ENCODE peak calls at places on chromosomes 13 and 19, in four cellular contexts. One of them, this sample, is unnamed.

GRCh38 chr19:5480427-5480836 is 25.2 kb downstream of the ZNRF4 start:
- DNase-seq in vagina: no peak
- DNase-seq in thoracic aorta: no peak
- DNase-seq in cardiac muscle cell: peak; percentile 27
- DNase-seq in this sample: peak; percentile 12

GRCh38 chr19:13790354-13790753 is 4.9 kb upstream of the ZSWIM4 start:
- DNase-seq in cardiac muscle cell: no peak
- DNase-seq in vagina: no peak
- DNase-seq in thoracic aorta: no peak
- DNase-seq in this sample: no peak

GRCh38 chr13:79913141-79913827 is 427.6 kb downstream of the SPRY2 start:
- DNase-seq in cardiac muscle cell: no peak
- DNase-seq in vagina: no peak
- DNase-seq in thoracic aorta: no peak
- DNase-seq in this sample: no peak

GRCh38 chr13:20416223-20416622 is 109.4 kb downstream of the CRYL1 start:
- DNase-seq in cardiac muscle cell: no peak
- DNase-seq in vagina: no peak
- DNase-seq in thoracic aorta: no peak
- DNase-seq in this sample: no peak

GRCh38 chr19:42198676-42199439 is 18.6 kb downstream of the DEDD2 start:
- DNase-seq in thoracic aorta: no peak
- DNase-seq in vagina: no peak
- DNase-seq in cardiac muscle cell: no peak
- DNase-seq in this sample: peak; percentile 68

GRCh38 chr13:94031609-94032008 is 447.9 kb downstream of the DCT start:
- DNase-seq in vagina: no peak
- DNase-seq in thoracic aorta: no peak
- DNase-seq in cardiac muscle cell: peak; percentile 17
- DNase-seq in this sample: no peak

GRCh38 chr13:60482012-60482411 is 85.0 kb downstream of the TDRD3 start:
- DNase-seq in thoracic aorta: no peak
- DNase-seq in cardiac muscle cell: no peak
- DNase-seq in vagina: no peak
- DNase-seq in this sample: no peak

GRCh38 chr13:24381539-24382265 is 72.3 kb downstream of the C1QTNF9 start:
- DNase-seq in cardiac muscle cell: no peak
- DNase-seq in thoracic aorta: no peak
- DNase-seq in vagina: no peak
- DNase-seq in this sample: no peak

GRCh38 chr13:49343731-49344130 is 96.0 kb downstream of the CDADC1 start:
- DNase-seq in thoracic aorta: no peak
- DNase-seq in cardiac muscle cell: no peak
- DNase-seq in vagina: no peak
- DNase-seq in this sample: no peak

GRCh38 chr13:37179646-37180045 is 74.2 kb upstream of the CSNK1A1L start:
- DNase-seq in vagina: no peak
- DNase-seq in cardiac muscle cell: no peak
- DNase-seq in thoracic aorta: no peak
- DNase-seq in this sample: no peak

GRCh38 chr19:5595129-5595528 is 27.4 kb upstream of the TINCR start:
- DNase-seq in thoracic aorta: no peak
- DNase-seq in vagina: no peak
- DNase-seq in cardiac muscle cell: no peak
- DNase-seq in this sample: no peak

GRCh38 chr19:40718774-40719391 is 2.0 kb downstream of the ITPKC start:
- DNase-seq in cardiac muscle cell: peak; percentile 61
- DNase-seq in thoracic aorta: no peak
- DNase-seq in vagina: no peak
- DNase-seq in this sample: peak; percentile 96

GRCh38 chr19:11384778-11385129 is 640 bp upstream of the EPOR start:
- DNase-seq in thoracic aorta: no peak
- DNase-seq in vagina: no peak
- DNase-seq in cardiac muscle cell: no peak
- DNase-seq in this sample: no peak

GRCh38 chr13:60933638-60934037 is 482.0 kb downstream of the PCDH20 start:
- DNase-seq in thoracic aorta: no peak
- DNase-seq in cardiac muscle cell: no peak
- DNase-seq in vagina: no peak
- DNase-seq in this sample: no peak

GRCh38 chr13:112106467-112107141 is 39.7 kb downstream of the SOX1 start:
- DNase-seq in vagina: no peak
- DNase-seq in cardiac muscle cell: no peak
- DNase-seq in thoracic aorta: no peak
- DNase-seq in this sample: no peak

DNA sequence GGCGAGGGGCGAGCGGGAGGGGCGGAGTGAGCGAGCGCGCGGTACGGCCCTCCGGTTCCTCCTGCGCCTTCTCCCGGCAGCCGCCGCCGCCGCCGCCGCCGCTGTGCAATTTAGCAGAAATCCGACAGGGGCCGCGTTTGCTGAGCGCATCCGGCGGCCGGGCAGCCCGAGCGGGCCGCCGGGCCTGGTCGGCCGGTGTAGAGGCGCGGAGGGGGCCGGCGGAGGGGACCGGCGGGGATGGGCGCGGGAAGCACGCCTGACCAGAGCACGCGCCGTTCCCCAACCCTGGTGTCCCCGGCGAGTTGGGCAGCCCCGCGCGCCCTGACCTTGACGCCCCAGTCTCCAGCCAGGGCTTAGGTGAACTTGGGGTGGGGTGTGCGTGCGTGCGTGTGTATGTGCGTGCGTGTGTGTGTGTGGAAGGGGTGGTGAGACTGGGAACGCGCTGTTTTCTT is 144.5 kb upstream of the ZNF536 start:
- DNase-seq in thoracic aorta: no peak
- DNase-seq in cardiac muscle cell: peak; percentile 87
- DNase-seq in vagina: no peak
- DNase-seq in this sample: peak; percentile 25
- H3K27me3 ChIP-seq in thoracic aorta: no peaks in the 10 kb centered on the region
- H3K27me3 ChIP-seq in cardiac muscle cell: peaks cover 99% of the 10 kb centered on the region
- H3K27me3 ChIP-seq in vagina: peaks cover 5% of the 10 kb centered on the region
- H3K27me3 ChIP-seq in this sample: peaks cover 24% of the 10 kb centered on the region

GRCh38 chr19:46303345-46303701 is 6.5 kb downstream of the HIF3A start:
- DNase-seq in cardiac muscle cell: peak; percentile 52
- DNase-seq in vagina: no peak
- DNase-seq in thoracic aorta: no peak
- DNase-seq in this sample: peak; percentile 47
- H3K4me3 ChIP-seq in cardiac muscle cell: no peak overlapping the region
- H3K4me3 ChIP-seq in vagina: no peak overlapping the region
- H3K4me3 ChIP-seq in thoracic aorta: no peak overlapping the region
- H3K4me3 ChIP-seq in this sample: no peak overlapping the region

GRCh38 chr19:58453743-58454142 is 2.3 kb downstream of the ZNF324B start:
- DNase-seq in thoracic aorta: no peak
- DNase-seq in cardiac muscle cell: no peak
- DNase-seq in vagina: no peak
- DNase-seq in this sample: no peak
- H3K27me3 ChIP-seq in thoracic aorta: no peaks in the 10 kb centered on the region
- H3K27me3 ChIP-seq in cardiac muscle cell: peaks cover 10% of the 10 kb centered on the region
- H3K27me3 ChIP-seq in vagina: no peaks in the 10 kb centered on the region
- H3K27me3 ChIP-seq in this sample: no peaks in the 10 kb centered on the region

DNA sequence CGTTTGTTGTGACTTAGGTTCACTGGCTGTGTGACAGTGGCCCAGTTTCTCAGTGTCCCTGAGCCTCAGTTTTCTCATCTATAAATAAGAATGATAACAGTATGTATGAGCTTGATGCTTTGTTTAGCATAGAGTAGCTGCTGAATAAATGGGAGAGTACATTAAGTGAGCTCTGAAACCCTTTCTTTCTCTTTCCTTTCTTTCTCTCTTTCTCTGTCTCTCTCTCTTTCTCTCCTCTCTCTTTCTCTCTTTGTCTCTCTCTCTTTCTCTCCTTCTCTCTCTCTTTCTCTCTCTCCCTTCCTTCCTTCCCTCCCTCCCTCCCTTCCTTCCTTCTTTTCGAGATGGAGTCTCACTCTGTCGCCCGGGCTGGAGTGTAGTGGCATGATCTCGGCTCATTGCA is 2.0 kb downstream of the KXD1 start:
- DNase-seq in vagina: no peak
- DNase-seq in thoracic aorta: no peak
- DNase-seq in cardiac muscle cell: no peak
- DNase-seq in this sample: no peak
- H3K4me3 ChIP-seq in vagina: no peak overlapping the region
- H3K4me3 ChIP-seq in thoracic aorta: no peak overlapping the region
- H3K4me3 ChIP-seq in cardiac muscle cell: no peak overlapping the region
- H3K4me3 ChIP-seq in this sample: no peak overlapping the region

This sample was measured in small intestine.